ENCODE peak calls at places on chromosomes 1 and 21, in eight cellular contexts. R, M, Z, B, O, S, Q and G are unnamed samples.

GRCh38 chr1:170682159-170682558 is 18.2 kb downstream of the PRRX1 start:
- DNase-seq in R (no peak), M (no peak), Z (no peak), B (no peak), O (no peak), S (no peak), Q (no peak), G (no peak)

GRCh38 chr1:96559181-96559580 is 162.4 kb upstream of the PTBP2 start:
- DNase-seq in R (no peak), M (no peak), Z (peak; percentile 19), B (no peak), O (no peak), S (no peak), Q (no peak), G (no peak)

GRCh38 chr1:192485692-192486436 is 89.7 kb upstream of the RGS1 start:
- DNase-seq in R (peak; percentile 43), M (peak; percentile 89), Z (peak; percentile 96), B (no peak), O (peak; percentile 36), S (peak; percentile 93), Q (no peak), G (no peak)

GRCh38 chr1:67441183-67441582 is 11.0 kb upstream of the SERBP1 start:
- DNase-seq in R (peak; percentile 33), M (peak; percentile 62), Z (peak; percentile 70), B (no peak), O (peak; percentile 33), S (peak; percentile 74), Q (no peak), G (no peak)

GRCh38 chr1:56576880-56577858 is 2.2 kb downstream of the PLPP3 start:
- DNase-seq in R (peak; percentile 18), M (no peak), Z (peak; percentile 59), B (no peak), O (no peak), S (no peak), Q (peak; percentile 21), G (no peak)

GRCh38 chr1:10736623-10737267 is 59.7 kb downstream of the CASZ1 start:
- DNase-seq in R (no peak), M (no peak), Z (no peak), B (no peak), O (no peak), S (no peak), Q (no peak), G (no peak)

GRCh38 chr1:156804572-156805243 is 11.9 kb downstream of the SH2D2A start:
- DNase-seq in R (no peak), M (no peak), Z (peak; percentile 60), B (no peak), O (no peak), S (no peak), Q (no peak), G (no peak)

GRCh38 chr1:21251773-21252471 is 38.3 kb downstream of the ECE1 start:
- DNase-seq in R (peak; percentile 70), M (peak; percentile 75), Z (peak; percentile 90), B (no peak), O (no peak), S (peak; percentile 82), Q (peak; percentile 62), G (no peak)

GRCh38 chr1:110916669-110917306 is 43.8 kb downstream of the CD53 start:
- DNase-seq in R (peak; percentile 64), M (no peak), Z (peak; percentile 20), B (no peak), O (no peak), S (no peak), Q (peak; percentile 22), G (no peak)

GRCh38 chr1:160135051-160135592 is 16.3 kb upstream of the ATP1A4 start:
- DNase-seq in R (no peak), M (no peak), Z (no peak), B (no peak), O (no peak), S (no peak), Q (no peak), G (no peak)

GRCh38 chr21:27314096-27314495 is 347.2 kb upstream of the ADAMTS5 start:
- DNase-seq in R (no peak), M (no peak), Z (no peak), B (no peak), O (no peak), S (no peak), Q (no peak), G (no peak)

GRCh38 chr1:234987415-234988159 is 141.1 kb downstream of the TOMM20 start:
- DNase-seq in R (peak; percentile 88), M (peak; percentile 86), Z (peak; percentile 96), B (peak; percentile 58), O (peak; percentile 74), S (peak; percentile 95), Q (no peak), G (no peak)

GRCh38 chr1:231688989-231689388 is 62.4 kb downstream of the DISC1 start:
- DNase-seq in R (no peak), M (no peak), Z (no peak), B (no peak), O (no peak), S (no peak), Q (no peak), G (no peak)
- H3K9me3 ChIP-seq in R (peaks cover 2% of the 10 kb centered on the region), M (no peaks in the 10 kb centered on the region), Z (no peaks in the 10 kb centered on the region), B (no peaks in the 10 kb centered on the region), O (no peaks in the 10 kb centered on the region), S (peaks cover 3% of the 10 kb centered on the region), Q (no peaks in the 10 kb centered on the region), G (no peaks in the 10 kb centered on the region)

GRCh38 chr21:45670731-45671130 is 27.2 kb downstream of the PCBP3 start:
- DNase-seq in R (no peak), M (no peak), Z (no peak), B (no peak), O (no peak), S (no peak), Q (no peak), G (no peak)

DNA sequence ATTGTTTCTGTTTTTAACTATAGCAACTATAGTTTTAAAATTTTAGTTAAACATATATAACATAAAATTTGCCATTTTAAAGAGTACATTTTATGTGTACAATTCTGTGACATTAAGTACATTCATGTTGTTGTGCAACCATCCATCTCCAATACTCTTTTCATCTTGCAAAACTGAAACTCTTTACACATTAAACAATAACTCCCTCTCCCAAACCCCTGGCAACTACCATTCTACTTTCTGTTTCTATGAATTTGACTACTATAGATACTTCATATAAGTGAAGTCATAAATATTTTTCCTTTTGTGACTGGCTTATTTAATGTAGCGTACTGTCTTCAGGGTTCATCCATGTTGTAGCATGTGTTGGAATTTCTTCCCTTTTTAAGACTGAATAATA is 25.9 kb downstream of the PCBP3 start:
- DNase-seq in R (no peak), M (no peak), Z (no peak), B (no peak), O (no peak), S (no peak), Q (no peak), G (no peak)
- H3K9me3 ChIP-seq in R (no peaks in the 10 kb centered on the region), M (peaks cover 20% of the 10 kb centered on the region), Z (no peaks in the 10 kb centered on the region), B (no peaks in the 10 kb centered on the region), O (peaks cover 5% of the 10 kb centered on the region), S (no peaks in the 10 kb centered on the region), Q (no peaks in the 10 kb centered on the region), G (no peaks in the 10 kb centered on the region)

DNA sequence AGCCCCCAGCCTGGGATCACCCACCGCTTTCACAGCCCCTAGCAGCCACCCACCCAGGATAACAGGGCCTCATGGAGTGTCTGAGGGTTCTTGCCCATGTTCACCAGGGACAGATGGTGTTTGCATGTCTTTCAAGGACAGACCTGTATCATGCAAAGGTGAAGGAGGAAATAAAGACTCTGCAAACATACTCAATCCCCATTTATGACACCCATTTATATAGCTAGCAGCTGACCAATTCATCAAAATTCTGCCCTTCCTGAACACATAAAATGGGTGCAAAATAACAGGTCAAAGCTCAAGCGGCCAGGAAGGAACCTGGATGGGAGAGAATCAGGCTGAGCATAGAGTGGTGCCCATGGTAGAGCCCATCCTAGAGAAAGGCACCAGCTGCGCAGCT is 32.8 kb upstream of the LYPD8 start:
- DNase-seq in R (no peak), M (no peak), Z (no peak), B (no peak), O (no peak), S (no peak), Q (no peak), G (no peak)
- H3K9me3 ChIP-seq in R (no peaks in the 10 kb centered on the region), M (no peaks in the 10 kb centered on the region), Z (no peaks in the 10 kb centered on the region), B (peaks cover 28% of the 10 kb centered on the region), O (no peaks in the 10 kb centered on the region), S (no peaks in the 10 kb centered on the region), Q (no peaks in the 10 kb centered on the region), G (no peaks in the 10 kb centered on the region)

GRCh38 chr1:247156787-247157232 is 15.0 kb downstream of the ZNF124 start:
- DNase-seq in R (no peak), M (no peak), Z (no peak), B (no peak), O (no peak), S (no peak), Q (no peak), G (no peak)
- H3K9me3 ChIP-seq in R (peaks cover 34% of the 10 kb centered on the region), M (peaks cover 31% of the 10 kb centered on the region), Z (peaks cover 4% of the 10 kb centered on the region), B (peaks cover 30% of the 10 kb centered on the region), O (peaks cover 98% of the 10 kb centered on the region), S (peaks cover 26% of the 10 kb centered on the region), Q (peaks cover 35% of the 10 kb centered on the region), G (peaks cover 57% of the 10 kb centered on the region)

DNA sequence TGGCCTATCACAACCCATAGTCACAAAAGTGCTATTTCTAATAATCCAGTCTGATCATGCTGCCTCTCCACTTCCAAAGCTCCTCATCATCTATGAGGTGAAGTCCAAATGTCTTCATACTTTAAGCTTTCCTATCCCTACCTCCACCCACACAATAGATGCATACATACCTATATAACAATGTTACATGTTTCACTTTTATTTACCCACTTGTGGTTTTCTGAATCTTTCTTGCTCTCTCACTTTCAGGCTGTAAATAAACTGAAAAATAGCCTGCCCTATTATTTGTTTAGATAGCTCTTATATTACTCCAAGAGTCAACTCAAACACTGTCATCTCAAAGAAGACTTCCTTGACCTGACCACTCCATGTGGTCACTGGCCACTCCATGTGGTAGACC is 406.8 kb upstream of the BEND5 start:
- DNase-seq in R (no peak), M (no peak), Z (no peak), B (no peak), O (no peak), S (no peak), Q (no peak), G (no peak)
- H3K9me3 ChIP-seq in R (no peaks in the 10 kb centered on the region), M (no peaks in the 10 kb centered on the region), Z (no peaks in the 10 kb centered on the region), B (peaks cover 2% of the 10 kb centered on the region), O (no peaks in the 10 kb centered on the region), S (no peaks in the 10 kb centered on the region), Q (peaks cover 16% of the 10 kb centered on the region), G (peaks cover 2% of the 10 kb centered on the region)

DNA sequence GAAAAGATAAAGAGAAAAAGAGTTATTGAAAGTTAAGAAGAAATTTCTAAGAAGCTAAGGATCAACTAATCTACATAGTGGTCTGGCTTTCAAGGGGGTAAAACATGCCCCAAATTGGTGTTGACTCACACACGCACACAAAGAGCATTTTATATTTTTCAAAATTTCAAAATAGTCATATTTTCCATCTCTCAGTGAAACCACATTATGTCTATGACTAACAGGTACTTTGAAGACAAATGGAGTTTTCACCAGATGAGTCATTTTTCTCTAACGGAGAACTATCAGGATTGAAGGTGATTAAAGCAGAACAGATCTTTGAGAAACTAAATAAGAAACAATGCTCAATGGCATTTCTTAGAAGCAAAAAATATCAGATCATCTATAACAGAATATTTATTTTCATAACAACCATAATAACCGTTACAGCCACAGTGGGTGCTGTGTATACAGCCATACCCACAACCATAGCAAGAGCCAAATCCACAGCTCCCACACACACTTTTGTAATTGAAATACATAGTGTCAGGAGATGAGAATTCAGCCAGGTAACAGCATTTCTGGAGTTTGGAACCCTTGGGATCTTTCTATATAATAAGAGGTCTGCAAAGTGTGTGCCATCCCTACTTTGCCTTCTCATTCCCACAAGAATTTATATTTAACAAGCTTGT is at the start of gene KRTAP21-3:
- DNase-seq in R (no peak), M (no peak), Z (no peak), B (no peak), O (no peak), S (no peak), Q (peak; percentile 18), G (no peak)
- H3K9me3 ChIP-seq in R (no peaks in the 10 kb centered on the region), M (no peaks in the 10 kb centered on the region), Z (no peaks in the 10 kb centered on the region), B (no peaks in the 10 kb centered on the region), O (no peaks in the 10 kb centered on the region), S (no peaks in the 10 kb centered on the region), Q (peaks cover 4% of the 10 kb centered on the region), G (no peaks in the 10 kb centered on the region)